ENCODE peak calls at places on chromosomes 6 and 20, in six cellular contexts. One of them, this sample, is unnamed.

GRCh38 chr6:75819776-75820487 is 70.9 kb downstream of the MYO6 start:
- ATAC-seq in upper lobe of right lung: peak; percentile 93
- ATAC-seq in activated CD8-positive, alpha-beta memory T cell treated with anti-CD3 and anti-CD28 coated beads, Interleukin-2, amount 10 ng/mL, durations not matched to agents 7 days and 5 days: no peak
- ATAC-seq in heart right ventricle: no peak
- ATAC-seq in left cardiac atrium: no peak
- ATAC-seq in activated T-cell treated with anti-CD3 and anti-CD28 coated beads, Interleukin-2, amount 50 U/mL, for 72 hours: no peak
- ATAC-seq in this sample: no peak

GRCh38 chr6:170276369-170277057 is 14.4 kb downstream of the DLL1 start:
- ATAC-seq in activated CD8-positive, alpha-beta memory T cell treated with anti-CD3 and anti-CD28 coated beads, Interleukin-2, amount 10 ng/mL, durations not matched to agents 7 days and 5 days: no peak
- ATAC-seq in activated T-cell treated with anti-CD3 and anti-CD28 coated beads, Interleukin-2, amount 50 U/mL, for 72 hours: no peak
- ATAC-seq in left cardiac atrium: peak; percentile 79
- ATAC-seq in heart right ventricle: peak; percentile 74
- ATAC-seq in upper lobe of right lung: no peak
- ATAC-seq in this sample: no peak

GRCh38 chr6:347232-347631 is 44.3 kb upstream of the IRF4 start:
- ATAC-seq in activated CD8-positive, alpha-beta memory T cell treated with anti-CD3 and anti-CD28 coated beads, Interleukin-2, amount 10 ng/mL, durations not matched to agents 7 days and 5 days: no peak
- ATAC-seq in left cardiac atrium: no peak
- ATAC-seq in upper lobe of right lung: no peak
- ATAC-seq in heart right ventricle: no peak
- ATAC-seq in activated T-cell treated with anti-CD3 and anti-CD28 coated beads, Interleukin-2, amount 50 U/mL, for 72 hours: no peak
- ATAC-seq in this sample: no peak

GRCh38 chr6:90301816-90302215 is 5.2 kb upstream of the BACH2 start:
- ATAC-seq in upper lobe of right lung: no peak
- ATAC-seq in heart right ventricle: no peak
- ATAC-seq in activated CD8-positive, alpha-beta memory T cell treated with anti-CD3 and anti-CD28 coated beads, Interleukin-2, amount 10 ng/mL, durations not matched to agents 7 days and 5 days: no peak
- ATAC-seq in left cardiac atrium: no peak
- ATAC-seq in activated T-cell treated with anti-CD3 and anti-CD28 coated beads, Interleukin-2, amount 50 U/mL, for 72 hours: no peak
- ATAC-seq in this sample: no peak

GRCh38 chr6:7489376-7489775 is 52.1 kb upstream of the DSP start:
- ATAC-seq in activated T-cell treated with anti-CD3 and anti-CD28 coated beads, Interleukin-2, amount 50 U/mL, for 72 hours: no peak
- ATAC-seq in heart right ventricle: no peak
- ATAC-seq in upper lobe of right lung: no peak
- ATAC-seq in activated CD8-positive, alpha-beta memory T cell treated with anti-CD3 and anti-CD28 coated beads, Interleukin-2, amount 10 ng/mL, durations not matched to agents 7 days and 5 days: no peak
- ATAC-seq in left cardiac atrium: no peak
- ATAC-seq in this sample: no peak

GRCh38 chr6:33192105-33192646 is at the start of gene COL11A2:
- ATAC-seq in activated T-cell treated with anti-CD3 and anti-CD28 coated beads, Interleukin-2, amount 50 U/mL, for 72 hours: peak; percentile 37
- ATAC-seq in upper lobe of right lung: peak; percentile 7
- ATAC-seq in heart right ventricle: no peak
- ATAC-seq in left cardiac atrium: peak; percentile 9
- ATAC-seq in activated CD8-positive, alpha-beta memory T cell treated with anti-CD3 and anti-CD28 coated beads, Interleukin-2, amount 10 ng/mL, durations not matched to agents 7 days and 5 days: no peak
- ATAC-seq in this sample: peak; percentile 25

GRCh38 chr6:51630011-51630410 is 457.4 kb downstream of the PKHD1 start:
- ATAC-seq in left cardiac atrium: no peak
- ATAC-seq in activated T-cell treated with anti-CD3 and anti-CD28 coated beads, Interleukin-2, amount 50 U/mL, for 72 hours: no peak
- ATAC-seq in heart right ventricle: no peak
- ATAC-seq in upper lobe of right lung: no peak
- ATAC-seq in activated CD8-positive, alpha-beta memory T cell treated with anti-CD3 and anti-CD28 coated beads, Interleukin-2, amount 10 ng/mL, durations not matched to agents 7 days and 5 days: no peak
- ATAC-seq in this sample: no peak

GRCh38 chr20:58102744-58103516 is 125.5 kb downstream of the ANKRD60 start:
- ATAC-seq in left cardiac atrium: no peak
- ATAC-seq in upper lobe of right lung: peak; percentile 27
- ATAC-seq in activated T-cell treated with anti-CD3 and anti-CD28 coated beads, Interleukin-2, amount 50 U/mL, for 72 hours: peak; percentile 87
- ATAC-seq in activated CD8-positive, alpha-beta memory T cell treated with anti-CD3 and anti-CD28 coated beads, Interleukin-2, amount 10 ng/mL, durations not matched to agents 7 days and 5 days: no peak
- ATAC-seq in heart right ventricle: no peak
- ATAC-seq in this sample: peak; percentile 90

GRCh38 chr6:139701003-139701402 is 326.6 kb upstream of the CITED2 start:
- ATAC-seq in upper lobe of right lung: no peak
- ATAC-seq in left cardiac atrium: no peak
- ATAC-seq in activated T-cell treated with anti-CD3 and anti-CD28 coated beads, Interleukin-2, amount 50 U/mL, for 72 hours: no peak
- ATAC-seq in activated CD8-positive, alpha-beta memory T cell treated with anti-CD3 and anti-CD28 coated beads, Interleukin-2, amount 10 ng/mL, durations not matched to agents 7 days and 5 days: no peak
- ATAC-seq in heart right ventricle: no peak
- ATAC-seq in this sample: no peak

GRCh38 chr6:145814035-145814500 is 527 bp downstream of the FBXO30 start:
- ATAC-seq in activated CD8-positive, alpha-beta memory T cell treated with anti-CD3 and anti-CD28 coated beads, Interleukin-2, amount 10 ng/mL, durations not matched to agents 7 days and 5 days: no peak
- ATAC-seq in upper lobe of right lung: peak; percentile 18
- ATAC-seq in heart right ventricle: no peak
- ATAC-seq in left cardiac atrium: peak; percentile 7
- ATAC-seq in activated T-cell treated with anti-CD3 and anti-CD28 coated beads, Interleukin-2, amount 50 U/mL, for 72 hours: no peak
- ATAC-seq in this sample: peak; percentile 1

GRCh38 chr6:36743538-36744441 is 46.2 kb downstream of the RAB44 start:
- ATAC-seq in activated CD8-positive, alpha-beta memory T cell treated with anti-CD3 and anti-CD28 coated beads, Interleukin-2, amount 10 ng/mL, durations not matched to agents 7 days and 5 days: no peak
- ATAC-seq in activated T-cell treated with anti-CD3 and anti-CD28 coated beads, Interleukin-2, amount 50 U/mL, for 72 hours: no peak
- ATAC-seq in heart right ventricle: no peak
- ATAC-seq in left cardiac atrium: no peak
- ATAC-seq in upper lobe of right lung: no peak
- ATAC-seq in this sample: peak; percentile 43

GRCh38 chr20:15296422-15296821 is 959.0 kb upstream of the FLRT3 start:
- ATAC-seq in activated CD8-positive, alpha-beta memory T cell treated with anti-CD3 and anti-CD28 coated beads, Interleukin-2, amount 10 ng/mL, durations not matched to agents 7 days and 5 days: no peak
- ATAC-seq in activated T-cell treated with anti-CD3 and anti-CD28 coated beads, Interleukin-2, amount 50 U/mL, for 72 hours: no peak
- ATAC-seq in heart right ventricle: no peak
- ATAC-seq in left cardiac atrium: no peak
- ATAC-seq in upper lobe of right lung: peak; percentile 35
- ATAC-seq in this sample: no peak

GRCh38 chr6:15264902-15265761 is 19.3 kb downstream of the JARID2 start:
- ATAC-seq in activated T-cell treated with anti-CD3 and anti-CD28 coated beads, Interleukin-2, amount 50 U/mL, for 72 hours: no peak
- ATAC-seq in upper lobe of right lung: peak; percentile 59
- ATAC-seq in activated CD8-positive, alpha-beta memory T cell treated with anti-CD3 and anti-CD28 coated beads, Interleukin-2, amount 10 ng/mL, durations not matched to agents 7 days and 5 days: no peak
- ATAC-seq in heart right ventricle: peak; percentile 45
- ATAC-seq in left cardiac atrium: peak; percentile 64
- ATAC-seq in this sample: no peak

GRCh38 chr6:90739339-90739738 is 152.5 kb upstream of the MAP3K7 start:
- ATAC-seq in activated CD8-positive, alpha-beta memory T cell treated with anti-CD3 and anti-CD28 coated beads, Interleukin-2, amount 10 ng/mL, durations not matched to agents 7 days and 5 days: no peak
- ATAC-seq in activated T-cell treated with anti-CD3 and anti-CD28 coated beads, Interleukin-2, amount 50 U/mL, for 72 hours: no peak
- ATAC-seq in left cardiac atrium: no peak
- ATAC-seq in upper lobe of right lung: no peak
- ATAC-seq in heart right ventricle: no peak
- ATAC-seq in this sample: no peak

GRCh38 chr6:14883921-14884320 is 361.9 kb upstream of the JARID2 start:
- ATAC-seq in activated T-cell treated with anti-CD3 and anti-CD28 coated beads, Interleukin-2, amount 50 U/mL, for 72 hours: no peak
- ATAC-seq in activated CD8-positive, alpha-beta memory T cell treated with anti-CD3 and anti-CD28 coated beads, Interleukin-2, amount 10 ng/mL, durations not matched to agents 7 days and 5 days: no peak
- ATAC-seq in left cardiac atrium: no peak
- ATAC-seq in heart right ventricle: no peak
- ATAC-seq in upper lobe of right lung: no peak
- ATAC-seq in this sample: no peak

GRCh38 chr6:125095501-125096301 is 57.9 kb upstream of the TPD52L1 start:
- ATAC-seq in activated T-cell treated with anti-CD3 and anti-CD28 coated beads, Interleukin-2, amount 50 U/mL, for 72 hours: no peak
- ATAC-seq in heart right ventricle: no peak
- ATAC-seq in left cardiac atrium: no peak
- ATAC-seq in upper lobe of right lung: no peak
- ATAC-seq in activated CD8-positive, alpha-beta memory T cell treated with anti-CD3 and anti-CD28 coated beads, Interleukin-2, amount 10 ng/mL, durations not matched to agents 7 days and 5 days: no peak
- ATAC-seq in this sample: no peak